ENCODE peak calls at places on chromosome 11, in six cellular contexts. O is H54, N is heart left ventricle, P is A549, Q is adrenal gland, S is IMR-90. U is an unnamed sample.

GRCh38 chr11:22577854-22578253 is 47.8 kb downstream of the FANCF start:
- DNase-seq in O (no peak), N (no peak), P (no peak), Q (no peak), S (no peak), U (no peak)

GRCh38 chr11:31424652-31425051 is 55.0 kb downstream of the DNAJC24 start:
- DNase-seq in O (no peak), N (no peak), P (no peak), Q (no peak), S (no peak), U (no peak)

GRCh38 chr11:115423728-115424459 is 80.3 kb downstream of the CADM1 start:
- DNase-seq in O (no peak), N (no peak), P (no peak), Q (no peak), S (peak), U (no peak)

GRCh38 chr11:10588904-10589303 is 20.4 kb upstream of the LYVE1 start:
- DNase-seq in O (no peak), N (no peak), P (no peak), Q (no peak), S (no peak), U (no peak)

GRCh38 chr11:62664405-62665074 is 470 bp downstream of the C11orf98 start:
- DNase-seq in O (peak), N (no peak), P (no peak), Q (no peak), S (peak), U (no peak)

GRCh38 chr11:44578279-44578678 is 12.8 kb downstream of the CD82 start:
- DNase-seq in O (no peak), N (no peak), P (no peak), Q (no peak), S (no peak), U (no peak)

GRCh38 chr11:120210651-120211521 is at the start of gene OAF:
- DNase-seq in O (peak), N (peak), P (peak), Q (peak), S (peak), U (peak)

GRCh38 chr11:119573858-119574257 is 150.9 kb upstream of the THY1 start:
- DNase-seq in O (no peak), N (no peak), P (no peak), Q (no peak), S (no peak), U (no peak)

GRCh38 chr11:105989124-105989523 is 32.9 kb downstream of the MSANTD4 start:
- DNase-seq in O (no peak), N (no peak), P (no peak), Q (no peak), S (no peak), U (no peak)

GRCh38 chr11:8019671-8020597 is 32.8 kb downstream of the EIF3F start:
- DNase-seq in O (peak), N (peak), P (peak), Q (peak), S (peak), U (no peak)

GRCh38 chr11:115616941-115617340 is 112.7 kb upstream of the CADM1 start:
- DNase-seq in O (no peak), N (peak), P (no peak), Q (peak), S (peak), U (peak)

GRCh38 chr11:107263865-107264563 is 193.6 kb downstream of the CWF19L2 start:
- DNase-seq in O (no peak), N (no peak), P (no peak), Q (no peak), S (no peak), U (no peak)

GRCh38 chr11:69138265-69138664 is 17.5 kb upstream of the SMIM38 start:
- DNase-seq in O (peak), N (no peak), P (no peak), Q (no peak), S (peak), U (no peak)

GRCh38 chr11:124746621-124747243 is 5.3 kb downstream of the VSIG2 start:
- DNase-seq in O (peak), N (peak), P (peak), Q (peak), S (peak), U (peak)

GRCh38 chr11:57203359-57203758 is 21.6 kb downstream of the LRRC55 start:
- DNase-seq in O (no peak), N (peak), P (no peak), Q (peak), S (peak), U (no peak)

GRCh38 chr11:77467993-77468392 is 5.9 kb downstream of the PAK1 start:
- DNase-seq in O (no peak), N (no peak), P (no peak), Q (no peak), S (no peak), U (no peak)

GRCh38 chr11:102798012-102798746 is at the start of gene MMP1:
- DNase-seq in O (no peak), N (no peak), P (no peak), Q (no peak), S (peak), U (no peak)

GRCh38 chr11:26134481-26135355 is 197.2 kb upstream of the ANO3 start:
- DNase-seq in O (no peak), N (no peak), P (no peak), Q (no peak), S (peak), U (no peak)

GRCh38 chr11:92979176-92979575 is 9.7 kb downstream of the MTNR1B start:
- DNase-seq in O (no peak), N (no peak), P (no peak), Q (no peak), S (peak), U (no peak)

GRCh38 chr11:128496684-128497056 is 90.7 kb downstream of the ETS1 start:
- DNase-seq in O (no peak), N (no peak), P (peak), Q (no peak), S (no peak), U (no peak)

GRCh38 chr11:2134022-2135010 is 4.9 kb downstream of the IGF2 start:
- DNase-seq in O (no peak), N (no peak), P (no peak), Q (no peak), S (no peak), U (no peak)

GRCh38 chr11:61173456-61173855 is 12.2 kb upstream of the VPS37C start:
- DNase-seq in O (no peak), N (no peak), P (no peak), Q (no peak), S (peak), U (no peak)

GRCh38 chr11:128603003-128603715 is 15.8 kb upstream of the ETS1 start:
- DNase-seq in O (no peak), N (no peak), P (no peak), Q (no peak), S (no peak), U (no peak)

GRCh38 chr11:33373636-33374035 is 116.5 kb downstream of the HIPK3 start:
- DNase-seq in O (no peak), N (no peak), P (no peak), Q (no peak), S (peak), U (no peak)

GRCh38 chr11:66856496-66857233 is at the start of gene LRFN4:
- DNase-seq in O (peak), N (peak), P (peak), Q (peak), S (no peak), U (peak)

GRCh38 chr11:43736502-43737193 is 56.1 kb downstream of the HSD17B12 start:
- DNase-seq in O (no peak), N (no peak), P (no peak), Q (no peak), S (peak), U (no peak)

GRCh38 chr11:10933455-10934292 is 75.8 kb upstream of the ZBED5 start:
- DNase-seq in O (peak), N (peak), P (peak), Q (peak), S (peak), U (peak)

GRCh38 chr11:69540118-69541000 is 58.9 kb downstream of the LINC01488 start:
- DNase-seq in O (no peak), N (peak), P (no peak), Q (no peak), S (no peak), U (no peak)

GRCh38 chr11:70071996-70072395 is 6.1 kb upstream of the ANO1 start:
- DNase-seq in O (no peak), N (no peak), P (no peak), Q (no peak), S (no peak), U (no peak)

GRCh38 chr11:124170801-124171586 is 12.2 kb upstream of the OR10D3 start:
- DNase-seq in O (no peak), N (no peak), P (no peak), Q (no peak), S (no peak), U (no peak)

GRCh38 chr11:87421422-87421821 is 383.7 kb downstream of the TMEM135 start:
- DNase-seq in O (no peak), N (no peak), P (peak), Q (peak), S (peak), U (peak)

GRCh38 chr11:28679795-28680194 is 571.6 kb downstream of the METTL15 start:
- DNase-seq in O (no peak), N (no peak), P (no peak), Q (no peak), S (peak), U (no peak)

GRCh38 chr11:112806256-112806655 is 155.0 kb upstream of the NCAM1 start:
- DNase-seq in O (no peak), N (no peak), P (no peak), Q (no peak), S (no peak), U (no peak)

DNA sequence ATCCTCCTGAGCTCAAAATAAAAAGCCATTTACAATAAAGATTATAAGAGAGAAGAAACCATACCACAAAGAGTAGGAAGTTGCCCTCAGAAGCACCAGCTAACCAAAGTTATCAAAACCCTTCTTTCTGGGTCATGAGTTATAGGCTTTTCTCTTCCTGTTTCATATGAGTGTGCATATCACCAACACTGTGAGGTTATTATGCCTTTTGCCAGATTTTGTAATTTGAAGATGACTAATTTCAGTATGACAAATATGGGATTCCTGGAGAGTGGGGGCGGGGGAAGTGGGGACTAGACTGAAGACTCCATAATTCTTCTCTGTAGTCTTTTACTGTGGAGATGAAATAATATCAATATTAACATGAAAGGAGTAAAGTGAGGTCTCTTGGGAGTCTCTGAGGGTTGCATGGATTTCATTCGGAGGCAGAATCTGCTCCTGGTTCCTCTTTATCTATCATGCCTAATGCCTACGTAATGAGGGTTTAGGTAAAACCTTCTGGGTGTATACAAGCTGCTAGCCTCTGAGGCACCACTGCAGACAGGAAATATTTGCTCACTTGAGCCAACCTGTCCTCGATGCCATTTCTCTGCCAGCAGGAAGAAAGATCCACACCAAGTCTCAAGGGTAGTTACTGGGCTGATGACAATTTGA is 2.1 kb downstream of the LPXN start:
- DNase-seq in O (peak), N (peak), P (peak), Q (peak), S (peak), U (no peak)
- TF ChIP-seq POLR2A in O (no peak), N (no peak), P (no peak), Q (peak), S (no peak), U (no peak)

DNA sequence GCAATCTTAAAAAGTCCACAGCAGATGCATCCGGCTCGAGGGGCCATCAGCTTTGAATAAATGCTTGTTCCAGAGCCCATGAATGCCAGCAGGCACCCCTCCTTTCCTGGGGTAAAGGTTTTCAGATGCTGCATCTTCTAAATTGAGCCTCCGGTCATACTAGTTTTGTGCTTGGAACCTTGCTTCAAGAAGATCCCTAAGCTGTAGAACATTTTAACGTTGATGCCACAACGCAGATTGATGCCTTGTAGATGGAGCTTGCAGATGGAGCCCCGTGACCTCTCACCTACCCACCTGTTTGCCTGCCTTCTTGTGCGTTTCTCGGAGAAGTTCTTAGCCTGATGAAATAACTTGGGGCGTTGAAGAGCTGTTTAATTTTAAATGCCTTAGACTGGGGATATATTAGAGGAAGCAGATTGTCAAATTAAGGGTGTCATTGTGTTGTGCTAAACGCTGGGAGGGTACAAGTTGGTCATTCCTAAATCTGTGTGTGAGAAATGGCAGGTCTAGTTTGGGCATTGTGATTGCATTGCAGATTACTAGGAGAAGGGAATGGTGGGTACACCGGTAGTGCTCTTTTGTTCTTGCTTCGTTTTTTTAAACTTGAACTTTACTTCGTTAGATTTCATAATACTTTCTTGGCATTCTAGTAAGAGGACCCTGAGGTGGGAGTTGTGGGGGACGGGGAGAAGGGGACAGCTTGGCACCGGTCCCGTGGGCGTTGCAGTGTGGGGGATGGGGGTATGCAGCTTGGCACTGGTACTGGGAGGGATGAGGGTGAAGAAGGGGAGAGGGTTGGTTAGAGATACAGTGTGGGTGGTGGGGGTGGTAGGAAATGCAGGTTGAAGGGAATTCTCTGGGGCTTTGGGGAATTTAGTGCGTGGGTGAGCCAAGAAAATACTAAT is 1.9 kb downstream of the NEAT1 start:
- DNase-seq in O (no peak), N (no peak), P (no peak), Q (peak), S (peak), U (peak)
- TF ChIP-seq POLR2A in O (peak), N (peak), P (peak), Q (no peak), S (peak), U (no peak)

DNA sequence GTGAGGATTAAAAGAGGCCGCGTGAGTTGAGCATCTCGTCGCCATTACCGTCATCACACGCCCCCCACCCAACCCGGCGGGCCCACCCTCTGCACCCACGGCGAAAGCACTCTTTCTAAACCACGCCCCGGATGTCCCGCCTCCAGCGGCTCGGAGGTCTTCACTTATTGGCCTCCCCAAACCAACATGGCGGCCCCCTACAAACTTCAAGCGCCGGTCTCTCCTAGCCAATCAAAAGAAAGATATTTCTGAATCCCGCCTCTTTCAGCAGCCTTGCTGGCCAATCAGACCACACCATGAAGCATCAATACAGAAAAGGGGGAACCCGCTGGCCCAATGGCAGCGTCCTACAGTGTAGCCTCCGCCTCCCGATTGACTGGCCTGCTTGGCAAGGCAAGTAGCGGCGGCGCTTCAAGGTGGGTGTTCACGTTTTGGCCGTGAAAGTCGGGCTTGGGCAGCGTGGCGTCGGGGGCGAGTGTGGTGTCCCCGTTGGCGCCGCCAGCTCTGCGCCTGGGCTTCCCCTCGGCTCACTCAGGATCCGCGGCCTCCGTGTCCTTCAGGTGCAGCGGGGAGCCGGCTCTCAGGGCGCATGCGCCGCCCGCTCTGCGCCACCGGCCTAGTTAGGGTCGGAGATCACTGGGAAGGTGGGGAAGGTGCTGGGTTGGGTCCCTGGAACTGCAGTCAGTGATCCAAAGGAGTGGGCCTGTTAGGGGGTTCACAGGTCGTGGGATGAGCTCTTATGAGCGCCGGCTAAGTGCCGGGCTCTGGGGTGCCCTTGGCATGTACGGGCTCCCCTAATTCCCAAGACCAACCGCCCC is at the start of gene NDUFS8:
- DNase-seq in O (peak), N (peak), P (peak), Q (peak), S (peak), U (peak)
- TF ChIP-seq POLR2A in O (peak), N (peak), P (peak), Q (peak), S (no peak), U (peak)

DNA sequence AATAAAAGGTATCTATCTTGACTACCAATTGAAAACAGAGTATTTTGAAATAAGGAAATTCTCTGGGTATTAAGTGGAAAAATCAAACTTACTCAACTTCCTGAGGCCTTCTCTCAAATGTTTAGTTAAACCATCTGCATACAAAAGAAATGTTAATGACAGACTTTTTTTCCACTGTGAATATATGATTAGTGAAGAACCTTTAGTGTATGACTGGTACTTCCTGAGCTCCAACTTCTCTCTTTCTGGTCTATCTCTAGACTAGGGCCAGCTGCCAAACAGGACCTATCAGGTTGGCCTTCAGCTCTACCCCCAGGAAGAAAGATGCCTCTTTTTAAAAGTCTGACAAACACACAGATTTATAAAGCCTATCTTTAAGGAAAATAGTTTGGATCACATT is 68.8 kb upstream of the SCUBE2 start:
- DNase-seq in O (no peak), N (no peak), P (no peak), Q (no peak), S (peak), U (no peak)
- TF ChIP-seq POLR2A in O (no peak), N (no peak), P (no peak), Q (no peak), S (no peak), U (no peak)

DNA sequence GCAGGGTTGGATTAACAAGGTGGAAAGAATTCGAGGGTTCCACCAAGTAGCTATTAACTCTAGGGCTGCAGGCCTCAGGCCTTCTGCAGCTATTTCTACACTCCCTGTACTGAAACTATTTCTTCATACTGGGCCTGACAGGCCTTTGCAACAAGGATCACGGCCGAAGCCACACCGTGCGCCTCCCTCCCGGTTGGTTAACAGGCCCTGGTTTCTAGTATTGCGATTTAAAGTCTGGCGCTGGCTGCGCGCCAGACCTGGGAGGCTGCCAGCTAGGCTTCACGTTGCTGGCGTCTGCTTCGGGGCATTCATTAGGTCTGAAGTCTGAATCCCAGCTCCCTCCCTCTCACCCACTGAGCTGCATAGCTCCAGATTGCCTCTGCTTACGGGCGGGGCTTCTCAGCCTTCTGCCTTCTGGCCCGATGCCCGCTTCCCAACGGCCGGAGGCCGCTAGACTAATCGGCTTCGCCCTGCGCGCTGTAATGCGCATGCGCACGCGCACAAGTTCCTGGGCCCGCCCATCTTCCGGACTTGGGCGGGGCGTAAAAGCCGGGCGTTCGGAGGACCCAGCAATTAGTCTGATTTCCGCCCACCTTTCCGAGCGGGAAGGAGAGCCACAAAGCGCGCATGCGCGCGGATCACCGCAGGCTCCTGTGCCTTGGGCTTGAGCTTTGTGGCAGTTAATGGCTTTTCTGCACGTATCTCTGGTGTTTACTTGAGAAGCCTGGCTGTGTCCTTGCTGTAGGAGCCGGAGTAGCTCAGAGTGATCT is 1.6 kb downstream of the LDHA start:
- DNase-seq in O (peak), N (peak), P (peak), Q (peak), S (peak), U (peak)
- TF ChIP-seq POLR2A in O (peak), N (peak), P (peak), Q (peak), S (peak), U (peak)

GRCh38 chr11:95338430-95338991 is 107.5 kb upstream of the SESN3 start:
- DNase-seq in O (no peak), N (peak), P (no peak), Q (peak), S (peak), U (peak)
- TF ChIP-seq POLR2A in O (no peak), N (no peak), P (no peak), Q (peak), S (no peak), U (no peak)

U was measured in Peyer's patch.